ENCODE peak calls at places on chromosomes 3 and 15, in four cellular contexts. One of them, this sample, is unnamed.

GRCh38 chr3:108477511-108478147 is 32.8 kb downstream of the MYH15 start:
- DNase-seq in prostate gland: peak
- DNase-seq in heart left ventricle: peak
- DNase-seq in endothelial cell of umbilical vein: peak
- DNase-seq in this sample: peak

GRCh38 chr3:123951522-123952447 is 9.2 kb downstream of the CCDC14 start:
- DNase-seq in prostate gland: no peak
- DNase-seq in heart left ventricle: no peak
- DNase-seq in endothelial cell of umbilical vein: no peak
- DNase-seq in this sample: no peak

GRCh38 chr15:31317033-31317979 is 9.3 kb upstream of the KLF13 start:
- DNase-seq in prostate gland: no peak
- DNase-seq in heart left ventricle: no peak
- DNase-seq in endothelial cell of umbilical vein: no peak
- DNase-seq in this sample: no peak

GRCh38 chr15:45087513-45087912 is 26.5 kb downstream of the DUOX2 start:
- DNase-seq in prostate gland: no peak
- DNase-seq in heart left ventricle: no peak
- DNase-seq in endothelial cell of umbilical vein: no peak
- DNase-seq in this sample: no peak

GRCh38 chr3:107966261-107966660 is 124.6 kb downstream of the CD47 start:
- DNase-seq in prostate gland: no peak
- DNase-seq in heart left ventricle: no peak
- DNase-seq in endothelial cell of umbilical vein: no peak
- DNase-seq in this sample: no peak

GRCh38 chr15:86942285-86942684 is 862.6 kb downstream of the AGBL1 start:
- DNase-seq in prostate gland: no peak
- DNase-seq in heart left ventricle: no peak
- DNase-seq in endothelial cell of umbilical vein: no peak
- DNase-seq in this sample: no peak

GRCh38 chr15:41661529-41662225 is 1.5 kb downstream of the MGA start:
- DNase-seq in prostate gland: peak
- DNase-seq in heart left ventricle: peak
- DNase-seq in endothelial cell of umbilical vein: peak
- DNase-seq in this sample: peak

GRCh38 chr15:58348095-58348812 is 83.5 kb upstream of the LIPC start:
- DNase-seq in prostate gland: no peak
- DNase-seq in heart left ventricle: no peak
- DNase-seq in endothelial cell of umbilical vein: no peak
- DNase-seq in this sample: no peak

GRCh38 chr15:75451674-75452363 is at the start of gene SIN3A:
- DNase-seq in prostate gland: peak
- DNase-seq in heart left ventricle: peak
- DNase-seq in endothelial cell of umbilical vein: peak
- DNase-seq in this sample: peak

GRCh38 chr15:75449585-75450306 is 1.7 kb downstream of the SIN3A start:
- DNase-seq in prostate gland: no peak
- DNase-seq in heart left ventricle: no peak
- DNase-seq in endothelial cell of umbilical vein: no peak
- DNase-seq in this sample: no peak

GRCh38 chr15:75450307-75451201 is 936 bp downstream of the SIN3A start:
- DNase-seq in prostate gland: peak
- DNase-seq in heart left ventricle: peak
- DNase-seq in endothelial cell of umbilical vein: peak
- DNase-seq in this sample: peak

GRCh38 chr15:75452364-75452967 is 976 bp upstream of the SIN3A start:
- DNase-seq in prostate gland: peak
- DNase-seq in heart left ventricle: peak
- DNase-seq in endothelial cell of umbilical vein: peak
- DNase-seq in this sample: peak

GRCh38 chr15:75451202-75451673 is 252 bp downstream of the SIN3A start:
- DNase-seq in prostate gland: no peak
- DNase-seq in heart left ventricle: no peak
- DNase-seq in endothelial cell of umbilical vein: no peak
- DNase-seq in this sample: no peak
- TF ChIP-seq POLR2A in prostate gland: no peak
- TF ChIP-seq POLR2A in heart left ventricle: no peak
- TF ChIP-seq POLR2A in endothelial cell of umbilical vein: no peak
- TF ChIP-seq POLR2A in this sample: no peak

GRCh38 chr3:106609666-106610301 is 741.0 kb upstream of the CBLB start:
- DNase-seq in prostate gland: peak
- DNase-seq in heart left ventricle: no peak
- DNase-seq in endothelial cell of umbilical vein: peak
- DNase-seq in this sample: peak
- TF ChIP-seq POLR2A in prostate gland: no peak
- TF ChIP-seq POLR2A in heart left ventricle: no peak
- TF ChIP-seq POLR2A in endothelial cell of umbilical vein: no peak
- TF ChIP-seq POLR2A in this sample: no peak

GRCh38 chr3:58237238-58237939 is at the start of gene ABHD6:
- DNase-seq in prostate gland: peak
- DNase-seq in heart left ventricle: peak
- DNase-seq in endothelial cell of umbilical vein: peak
- DNase-seq in this sample: peak
- TF ChIP-seq POLR2A in prostate gland: no peak
- TF ChIP-seq POLR2A in heart left ventricle: peak
- TF ChIP-seq POLR2A in endothelial cell of umbilical vein: peak
- TF ChIP-seq POLR2A in this sample: no peak

GRCh38 chr3:177800565-177800964 is 603.3 kb upstream of the TBL1XR1 start:
- DNase-seq in prostate gland: no peak
- DNase-seq in heart left ventricle: no peak
- DNase-seq in endothelial cell of umbilical vein: no peak
- DNase-seq in this sample: no peak

GRCh38 chr3:177793451-177793850 is 596.2 kb upstream of the TBL1XR1 start:
- DNase-seq in prostate gland: no peak
- DNase-seq in heart left ventricle: no peak
- DNase-seq in endothelial cell of umbilical vein: no peak
- DNase-seq in this sample: no peak

GRCh38 chr3:177792363-177793030 is 595.2 kb upstream of the TBL1XR1 start:
- DNase-seq in prostate gland: no peak
- DNase-seq in heart left ventricle: no peak
- DNase-seq in endothelial cell of umbilical vein: no peak
- DNase-seq in this sample: no peak

DNA sequence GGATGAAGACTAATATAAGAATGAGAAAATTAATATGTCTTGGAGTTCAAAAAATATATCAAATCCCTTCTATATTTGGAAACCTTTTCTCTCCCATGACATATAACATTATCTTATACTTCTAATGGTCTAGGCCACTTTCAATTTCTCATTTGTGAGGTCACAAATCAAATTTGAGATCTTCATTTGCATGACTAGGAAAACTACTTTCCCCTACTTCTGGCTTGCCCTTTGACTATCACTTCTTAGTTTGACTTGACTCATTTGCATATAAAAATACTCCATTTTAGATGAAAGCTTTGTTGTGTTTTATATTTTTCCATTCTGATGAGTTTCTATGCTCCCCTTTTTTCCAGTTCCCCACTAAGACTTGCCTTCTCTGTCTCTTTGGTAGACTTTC is 598.6 kb upstream of the TBL1XR1 start:
- DNase-seq in prostate gland: no peak
- DNase-seq in heart left ventricle: no peak
- DNase-seq in endothelial cell of umbilical vein: no peak
- DNase-seq in this sample: no peak
- TF ChIP-seq POLR2A in prostate gland: no peak
- TF ChIP-seq POLR2A in heart left ventricle: no peak
- TF ChIP-seq POLR2A in endothelial cell of umbilical vein: no peak
- TF ChIP-seq POLR2A in this sample: no peak

DNA sequence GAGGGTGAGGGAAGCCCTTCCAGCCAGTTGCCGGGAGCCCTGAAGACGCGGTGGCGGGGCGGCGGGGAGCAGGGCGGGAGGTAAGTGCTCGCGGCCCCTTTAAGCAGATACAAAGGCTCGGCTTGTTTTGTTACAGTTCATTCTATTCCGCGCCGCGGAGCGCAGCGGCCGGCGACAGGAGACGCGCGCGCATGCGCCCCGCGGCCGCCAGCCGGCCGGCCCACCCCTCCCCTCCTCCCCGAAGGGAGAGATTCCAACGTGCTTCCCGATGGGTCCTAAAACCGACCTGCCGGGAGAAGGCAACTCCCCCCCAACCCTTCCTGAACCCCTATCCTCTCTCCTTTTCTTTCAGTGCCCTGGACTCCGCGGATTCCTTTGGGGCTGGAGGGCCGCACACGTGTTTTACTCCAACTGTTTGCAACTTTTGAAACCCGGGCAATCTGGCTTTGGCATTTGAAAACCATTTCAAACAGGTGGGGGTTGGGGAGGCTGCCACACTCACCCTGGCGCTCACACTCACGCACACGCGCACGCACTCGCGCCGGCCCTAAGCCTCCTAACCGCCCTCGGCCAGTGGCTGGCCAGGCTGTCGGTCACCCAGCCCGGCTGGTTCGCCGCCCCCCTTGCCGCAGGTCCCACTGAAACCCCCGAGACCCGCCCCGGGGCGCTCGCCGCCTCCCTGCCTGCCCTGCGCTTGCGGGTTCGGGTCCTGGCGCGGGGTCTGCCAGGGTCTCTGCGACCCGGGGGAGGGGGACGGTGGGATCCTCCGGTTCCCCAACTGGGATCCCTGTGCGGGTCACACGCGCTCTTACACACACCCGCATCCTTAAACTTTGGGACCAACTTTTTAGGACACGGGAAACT is at the start of gene MAGI1:
- DNase-seq in prostate gland: peak
- DNase-seq in heart left ventricle: peak
- DNase-seq in endothelial cell of umbilical vein: peak
- DNase-seq in this sample: peak
- TF ChIP-seq POLR2A in prostate gland: peak
- TF ChIP-seq POLR2A in heart left ventricle: peak
- TF ChIP-seq POLR2A in endothelial cell of umbilical vein: peak
- TF ChIP-seq POLR2A in this sample: no peak

GRCh38 chr3:5186089-5186853 is 1.2 kb upstream of the EDEM1 start:
- DNase-seq in prostate gland: no peak
- DNase-seq in heart left ventricle: no peak
- DNase-seq in endothelial cell of umbilical vein: peak
- DNase-seq in this sample: peak

GRCh38 chr3:5186854-5187151 is 704 bp upstream of the EDEM1 start:
- DNase-seq in prostate gland: no peak
- DNase-seq in heart left ventricle: no peak
- DNase-seq in endothelial cell of umbilical vein: no peak
- DNase-seq in this sample: peak

GRCh38 chr3:5187152-5187919 is at the start of gene EDEM1:
- DNase-seq in prostate gland: peak
- DNase-seq in heart left ventricle: peak
- DNase-seq in endothelial cell of umbilical vein: peak
- DNase-seq in this sample: peak

GRCh38 chr3:5188419-5189405 is 1.2 kb downstream of the EDEM1 start:
- DNase-seq in prostate gland: no peak
- DNase-seq in heart left ventricle: no peak
- DNase-seq in endothelial cell of umbilical vein: peak
- DNase-seq in this sample: peak

DNA sequence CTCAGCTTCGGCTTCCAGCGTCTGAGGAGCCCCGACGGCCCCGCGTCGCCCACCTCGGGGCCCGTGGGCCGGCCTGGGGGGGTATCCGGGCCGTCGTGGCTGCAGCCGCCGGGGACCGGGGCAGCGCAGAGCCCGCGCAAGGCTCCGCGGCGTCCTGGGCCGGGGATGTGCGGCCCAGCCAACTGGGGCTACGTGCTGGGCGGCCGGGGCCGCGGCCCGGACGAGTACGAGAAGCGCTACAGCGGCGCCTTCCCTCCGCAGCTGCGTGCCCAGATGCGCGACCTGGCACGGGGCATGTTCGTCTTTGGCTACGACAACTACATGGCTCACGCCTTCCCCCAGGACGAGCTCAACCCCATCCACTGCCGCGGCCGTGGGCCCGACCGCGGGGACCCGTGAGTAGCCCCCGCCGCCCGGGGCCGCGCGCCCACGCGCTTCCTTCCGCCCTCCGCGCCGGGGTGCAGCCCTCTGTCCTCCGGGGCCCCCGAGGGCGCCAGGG is 462 bp downstream of the EDEM1 start:
- DNase-seq in prostate gland: no peak
- DNase-seq in heart left ventricle: peak
- DNase-seq in endothelial cell of umbilical vein: no peak
- DNase-seq in this sample: peak
- TF ChIP-seq POLR2A in prostate gland: no peak
- TF ChIP-seq POLR2A in heart left ventricle: no peak
- TF ChIP-seq POLR2A in endothelial cell of umbilical vein: no peak
- TF ChIP-seq POLR2A in this sample: peak

DNA sequence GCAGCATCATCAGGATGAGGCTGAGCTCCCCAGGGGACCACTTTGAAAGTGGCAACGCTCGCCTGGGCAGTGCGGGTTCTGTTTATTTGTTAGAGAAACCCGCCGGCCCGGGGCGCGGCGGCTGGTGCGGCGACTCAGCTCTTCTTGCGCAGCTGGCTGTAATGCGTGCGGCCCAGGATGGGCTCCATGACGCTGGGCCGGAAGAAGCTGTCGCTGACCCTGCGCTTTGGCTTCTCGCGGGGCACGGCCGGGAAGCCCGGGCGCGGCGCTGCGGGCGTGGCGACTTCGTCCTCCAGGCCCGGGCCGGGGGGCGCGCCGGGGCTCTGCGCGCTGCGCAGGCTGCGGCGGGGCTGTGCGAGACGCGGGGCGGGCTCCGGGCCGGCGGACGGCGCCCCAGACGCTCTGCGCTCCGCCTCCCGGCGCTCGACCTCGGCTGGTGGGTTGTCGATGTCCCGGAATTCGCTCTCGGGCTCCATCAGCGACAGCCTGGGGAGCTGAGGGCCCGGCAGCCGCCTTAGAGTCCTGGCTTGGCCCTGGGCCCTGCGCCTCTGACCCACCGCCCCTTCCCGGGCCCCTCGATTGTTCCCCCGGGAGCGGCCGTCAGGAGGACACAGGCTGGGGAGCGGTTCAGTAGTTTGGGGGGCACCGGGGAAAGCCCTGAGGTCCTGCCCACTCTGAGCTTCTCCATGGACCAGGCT is 10.3 kb upstream of the KIF7 start:
- DNase-seq in prostate gland: peak
- DNase-seq in heart left ventricle: peak
- DNase-seq in endothelial cell of umbilical vein: peak
- DNase-seq in this sample: peak
- TF ChIP-seq POLR2A in prostate gland: peak
- TF ChIP-seq POLR2A in heart left ventricle: peak
- TF ChIP-seq POLR2A in endothelial cell of umbilical vein: peak
- TF ChIP-seq POLR2A in this sample: no peak

This sample was measured in erythroblast.